ENCODE peak calls at places on chromosome 14, in five cellular contexts. N is endothelial cell of umbilical vein, Q is K562, S is HepG2, X is A549. A is an unnamed sample.

GRCh38 chr14:20836668-20837338 is 34.2 kb upstream of the RNASE1 start:
- DNase-seq in N (peak), S (peak), Q (no peak), X (peak), A (peak)

GRCh38 chr14:49019467-49020100 is 566.6 kb downstream of the RPS29 start:
- DNase-seq in N (no peak), X (no peak), Q (no peak), S (no peak), A (peak)

GRCh38 chr14:56341766-56342418 is 223.7 kb downstream of the PELI2 start:
- DNase-seq in N (peak), Q (no peak), S (no peak), X (no peak), A (no peak)

GRCh38 chr14:98022541-98023520 is 1225.6 kb downstream of the VRK1 start:
- DNase-seq in Q (no peak), S (no peak), X (no peak), N (no peak), A (no peak)

GRCh38 chr14:103626150-103626850 is 2.7 kb upstream of the KLC1 start:
- DNase-seq in Q (no peak), X (no peak), N (no peak), S (peak), A (peak)

GRCh38 chr14:106417224-106418049 is 891.1 kb downstream of the TMEM121 start:
- DNase-seq in X (peak), S (peak), N (no peak), Q (peak), A (peak)

GRCh38 chr14:63542231-63542999 is 762 bp downstream of the PPP2R5E start:
- DNase-seq in X (no peak), S (no peak), Q (peak), N (peak), A (peak)

GRCh38 chr14:69573841-69574265 is 818 bp downstream of the CCDC177 start:
- DNase-seq in X (no peak), N (no peak), Q (no peak), S (no peak), A (peak)

GRCh38 chr14:53956427-53957201 is at the start of gene BMP4:
- DNase-seq in S (peak), X (peak), Q (peak), N (peak), A (no peak)

GRCh38 chr14:102096569-102097188 is 9.8 kb upstream of the HSP90AA1 start:
- DNase-seq in N (peak), S (peak), X (peak), Q (peak), A (peak)

GRCh38 chr14:22460461-22461195 is 128.4 kb downstream of the DAD1 start:
- DNase-seq in X (no peak), S (no peak), N (no peak), Q (no peak), A (peak)

GRCh38 chr14:62592877-62593276 is 452.4 kb downstream of the KCNH5 start:
- DNase-seq in N (no peak), X (peak), S (no peak), Q (no peak), A (no peak)

GRCh38 chr14:81162941-81163340 is 57.8 kb downstream of the GTF2A1 start:
- DNase-seq in Q (no peak), X (peak), S (no peak), N (no peak), A (peak)

GRCh38 chr14:33039321-33039720 is 100.6 kb downstream of the NPAS3 start:
- DNase-seq in N (no peak), Q (no peak), X (no peak), S (no peak), A (no peak)

GRCh38 chr14:40417777-40418401 is 985.7 kb upstream of the FBXO33 start:
- DNase-seq in X (peak), Q (peak), S (peak), N (no peak), A (peak)

GRCh38 chr14:93914278-93914677 is 12.9 kb upstream of the FAM181A start:
- DNase-seq in Q (no peak), X (no peak), S (no peak), N (no peak), A (no peak)

DNA sequence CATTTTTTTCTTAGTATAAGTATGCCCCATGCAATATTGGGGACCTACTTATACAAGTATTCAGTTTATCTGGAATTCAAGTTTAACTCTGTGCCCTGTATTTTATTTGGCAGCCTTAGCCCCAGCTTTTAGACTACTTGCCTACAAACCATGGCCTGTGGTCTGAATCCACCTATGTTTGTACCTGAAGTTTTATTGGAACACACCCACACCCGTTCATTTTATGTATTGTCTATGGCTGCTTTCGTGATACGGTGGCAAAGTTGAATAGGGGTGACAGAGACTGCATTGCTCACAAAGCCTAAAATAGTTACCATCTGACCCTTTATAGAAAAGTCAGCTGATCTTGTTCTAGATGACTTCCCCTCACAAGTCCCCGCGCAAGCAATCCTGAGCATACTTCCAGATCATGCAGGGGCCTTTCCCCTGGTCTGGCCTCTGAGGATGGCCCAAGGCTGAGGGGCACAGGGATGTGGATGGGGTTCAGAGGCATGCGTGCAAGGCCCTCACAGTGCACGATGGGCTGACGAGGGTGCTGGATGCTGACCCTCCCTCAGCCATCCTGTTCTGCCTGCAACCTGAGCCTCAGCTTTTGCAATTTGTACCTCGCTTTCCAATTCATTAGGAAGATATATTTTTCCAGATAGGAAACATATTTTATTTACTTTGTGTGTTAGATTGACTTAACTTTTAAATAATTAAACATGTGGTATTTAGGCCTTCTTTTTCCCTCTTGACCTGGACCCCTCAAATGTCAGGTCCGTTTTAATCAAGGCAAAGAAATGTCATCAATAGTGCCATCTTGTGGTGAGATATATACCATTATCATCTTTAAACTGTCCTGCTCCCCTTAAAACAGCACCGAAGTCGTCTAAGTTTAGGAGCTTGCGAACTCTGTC is 527.3 kb upstream of the CCDC196 start:
- DNase-seq in X (peak), S (peak), Q (peak), N (peak), A (peak)
- TF ChIP-seq MAX in X (no peak), S (no peak), Q (no peak), N (no peak), A (no peak)

DNA sequence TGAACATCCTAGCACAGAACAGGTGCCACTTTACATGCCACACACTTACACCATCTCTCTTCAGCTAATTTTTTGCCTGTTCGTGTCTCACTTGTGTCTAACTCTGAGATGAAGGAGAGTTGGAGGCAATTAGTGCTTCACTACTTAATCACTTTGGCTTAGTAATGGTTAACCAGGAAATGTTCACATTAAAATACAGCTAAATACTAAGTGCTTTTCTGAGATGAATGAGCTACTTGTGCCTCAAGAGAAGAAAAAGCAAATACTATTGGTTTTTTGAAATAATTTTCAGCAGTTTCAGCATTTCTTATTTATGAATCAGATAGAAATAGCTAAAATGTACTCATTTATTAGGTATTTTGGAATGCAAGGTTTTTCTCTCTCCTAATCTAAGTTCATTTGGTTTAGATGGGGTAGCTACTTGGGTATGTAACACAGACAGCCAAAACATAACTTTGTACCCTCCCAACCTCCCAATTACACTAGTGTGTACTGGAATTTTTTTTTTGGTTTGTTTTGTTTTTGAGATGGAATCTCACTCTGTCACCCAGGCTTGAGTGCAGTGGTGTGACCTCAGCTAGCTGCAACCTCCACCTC is 1474.1 kb upstream of the SEL1L start:
- DNase-seq in S (no peak), N (no peak), X (no peak), Q (no peak), A (no peak)
- TF ChIP-seq MYC in S (no peak), N (no peak), X (no peak), Q (no peak), A (no peak)

DNA sequence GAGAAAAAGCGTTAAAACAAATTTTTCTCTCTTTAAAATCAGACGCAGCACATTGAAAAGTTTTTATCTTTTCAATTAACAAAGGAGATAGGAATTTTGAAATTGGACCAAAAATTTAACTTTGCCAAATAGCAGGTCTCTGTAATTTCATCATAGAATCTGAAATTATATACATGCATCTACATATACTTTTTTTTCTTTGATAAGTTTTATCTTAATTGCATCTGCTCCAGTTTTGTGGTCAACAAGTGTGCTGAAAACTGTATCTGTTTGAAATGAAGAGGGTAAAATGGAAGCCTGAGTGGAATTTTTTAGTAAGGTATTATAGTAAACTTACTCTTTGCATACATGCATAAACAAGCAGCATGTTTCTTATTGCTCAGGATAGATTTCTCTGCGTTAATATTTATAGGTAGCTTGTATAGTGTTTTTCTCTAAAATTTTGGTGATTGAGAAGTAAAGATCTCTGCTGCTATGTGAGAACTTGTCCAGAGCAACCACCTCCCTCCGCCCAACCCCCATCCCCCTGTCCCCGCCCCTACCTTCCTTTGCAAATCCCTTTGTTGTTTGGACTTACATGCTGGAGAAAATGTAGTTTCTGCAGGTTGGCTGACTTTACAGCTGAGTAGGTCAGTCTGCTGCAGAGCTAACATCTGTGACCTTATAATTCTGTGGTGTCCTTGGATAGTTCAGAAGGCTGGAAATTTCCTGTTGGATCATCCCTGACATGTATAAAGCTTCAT is 64.6 kb downstream of the VRK1 start:
- DNase-seq in X (no peak), Q (peak), S (peak), N (no peak), A (no peak)
- TF ChIP-seq MAX in X (no peak), Q (no peak), S (no peak), N (no peak), A (no peak)

GRCh38 chr14:67935371-67935770 is 115.8 kb downstream of the RAD51B start:
- DNase-seq in X (no peak), N (no peak), S (no peak), Q (no peak), A (no peak)

GRCh38 chr14:67934851-67935250 is 115.3 kb downstream of the RAD51B start:
- DNase-seq in N (no peak), Q (no peak), S (no peak), X (no peak), A (no peak)

GRCh38 chr14:67938046-67938445 is 118.5 kb downstream of the RAD51B start:
- DNase-seq in X (no peak), S (no peak), N (no peak), Q (no peak), A (no peak)

GRCh38 chr14:67932708-67933107 is 113.1 kb downstream of the RAD51B start:
- DNase-seq in X (no peak), Q (no peak), S (no peak), N (no peak), A (no peak)

GRCh38 chr14:67934087-67934486 is 114.5 kb downstream of the RAD51B start:
- DNase-seq in X (peak), S (peak), Q (peak), N (peak), A (peak)
- TF ChIP-seq MYC in X (no peak), S (no peak), Q (no peak), N (no peak), A (no peak)

GRCh38 chr14:73748858-73749357 is 34.7 kb upstream of the PNMA1 start:
- DNase-seq in S (no peak), X (no peak), N (no peak), Q (no peak), A (no peak)

GRCh38 chr14:73744874-73745529 is 30.8 kb upstream of the PNMA1 start:
- DNase-seq in X (no peak), N (no peak), Q (no peak), S (no peak), A (no peak)

GRCh38 chr14:73745571-73746539 is 31.7 kb upstream of the PNMA1 start:
- DNase-seq in Q (no peak), N (no peak), S (no peak), X (no peak), A (no peak)

GRCh38 chr14:73747386-73748211 is 33.4 kb upstream of the PNMA1 start:
- DNase-seq in N (no peak), Q (no peak), S (no peak), X (no peak), A (no peak)

GRCh38 chr14:73746540-73747385 is 32.6 kb upstream of the PNMA1 start:
- DNase-seq in X (no peak), N (no peak), Q (no peak), S (no peak), A (peak)
- TF ChIP-seq MAX in X (no peak), N (no peak), Q (no peak), S (no peak), A (no peak)

GRCh38 chr14:34583525-34583924 is 44.0 kb upstream of the EAPP start:
- DNase-seq in N (no peak), X (no peak), Q (no peak), S (no peak), A (no peak)
- TF ChIP-seq MYC in N (no peak), X (no peak), Q (no peak), S (no peak), A (no peak)

DNA sequence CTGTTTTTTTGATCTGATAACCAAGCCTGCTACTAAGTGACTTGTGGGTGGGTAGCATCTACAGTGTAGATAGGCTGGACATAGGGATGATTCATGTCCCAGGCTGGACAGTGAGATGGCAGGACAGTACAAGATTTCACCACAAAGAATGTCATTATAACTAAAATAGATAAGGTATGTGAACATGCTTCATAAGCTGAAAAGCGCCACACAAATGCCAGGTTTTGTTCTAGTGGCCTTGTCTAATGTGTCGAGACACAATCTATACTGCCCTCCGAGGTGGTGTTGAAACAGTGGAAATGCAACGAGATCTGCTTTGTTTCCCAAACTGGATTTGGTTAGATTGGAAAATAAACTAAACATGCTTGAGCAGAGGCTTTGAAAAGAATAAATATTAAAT is 4.4 kb downstream of the LGALS3 start:
- DNase-seq in X (no peak), N (peak), Q (peak), S (no peak), A (peak)
- TF ChIP-seq MAX in X (no peak), N (no peak), Q (no peak), S (no peak), A (no peak)

DNA sequence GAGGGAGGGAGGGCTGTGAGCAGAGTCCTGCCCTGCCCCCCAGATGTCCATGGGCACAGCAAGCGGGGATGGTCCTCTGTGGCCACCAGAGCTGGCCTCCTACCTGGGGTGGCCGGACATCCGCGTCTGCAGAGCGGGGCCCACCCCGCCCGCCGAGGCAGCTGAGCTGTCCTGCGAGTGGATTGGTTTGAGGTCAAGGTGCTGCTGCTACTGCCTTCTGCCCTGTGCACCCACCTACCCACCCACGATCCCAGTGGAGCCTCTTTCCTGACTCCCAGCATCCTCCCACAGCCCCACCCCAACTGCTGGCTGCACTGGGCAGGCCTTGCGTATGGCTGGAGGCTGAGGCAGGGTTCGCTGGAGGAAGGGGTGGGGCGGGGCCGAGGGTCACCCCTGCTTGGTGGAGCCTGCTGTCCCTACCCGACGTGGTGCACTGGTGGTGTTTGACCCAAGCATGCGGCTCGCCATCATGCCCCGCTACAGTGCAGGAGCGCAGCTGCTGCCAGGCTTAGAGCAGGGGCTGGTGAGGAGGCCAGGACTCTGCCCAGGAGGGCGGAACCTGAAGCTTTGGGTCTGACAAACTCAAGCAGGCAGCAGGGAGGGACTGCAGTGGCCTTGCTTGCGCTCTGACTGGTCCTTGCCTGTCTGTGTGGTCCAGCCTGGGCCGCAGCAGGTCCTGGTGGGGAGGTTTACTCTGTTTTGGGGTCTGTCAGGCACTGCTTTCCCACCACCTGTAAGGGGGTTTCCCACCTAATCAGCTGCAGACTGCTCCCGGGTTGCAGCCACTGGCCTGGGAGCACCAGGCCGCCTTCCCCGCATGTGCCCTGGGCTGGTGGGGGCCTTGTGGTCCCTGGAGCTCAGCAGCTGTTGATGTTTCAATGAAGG is 23.7 kb downstream of the CEP170B start:
- DNase-seq in X (no peak), Q (no peak), N (no peak), S (no peak), A (no peak)
- TF ChIP-seq MYC in X (no peak), Q (no peak), N (no peak), S (no peak), A (no peak)